ENCODE peak calls at places on chromosomes 2 and 18, in five cellular contexts. L is right atrium auricular region, C is heart right ventricle, R is substantia nigra, B is PC-9. J is an unnamed sample.

GRCh38 chr2:45069711-45070664 is 60.7 kb upstream of the SIX2 start:
- DNase-seq in L (no peak), C (no peak), R (no peak), B (no peak), J (no peak)

GRCh38 chr18:3262234-3263171 is 570 bp downstream of the MYL12B start:
- DNase-seq in L (no peak), C (no peak), R (no peak), B (no peak), J (no peak)

GRCh38 chr2:233012301-233012971 is 620 bp downstream of the NGEF start:
- DNase-seq in L (no peak), C (no peak), R (no peak), B (no peak), J (no peak)

GRCh38 chr2:32851777-32852439 is 94.8 kb upstream of the LTBP1 start:
- DNase-seq in L (no peak), C (no peak), R (no peak), B (no peak), J (no peak)

GRCh38 chr18:9898792-9899549 is 13.2 kb downstream of the TXNDC2 start:
- DNase-seq in L (no peak), C (no peak), R (no peak), B (peak), J (no peak)

GRCh38 chr2:72780483-72780882 is 45.4 kb downstream of the EXOC6B start:
- DNase-seq in L (no peak), C (peak), R (no peak), B (peak), J (no peak)

GRCh38 chr2:197296861-197297260 is 13.7 kb downstream of the ANKRD44 start:
- DNase-seq in L (no peak), C (no peak), R (no peak), B (no peak), J (no peak)

GRCh38 chr2:177753682-177754475 is 318.7 kb downstream of the PDE11A start:
- DNase-seq in L (peak), C (peak), R (peak), B (no peak), J (peak)

GRCh38 chr2:137947032-137947713 is 17.1 kb upstream of the HNMT start:
- DNase-seq in L (no peak), C (no peak), R (no peak), B (no peak), J (no peak)

GRCh38 chr2:64214281-64215115 is 70.3 kb upstream of the PELI1 start:
- DNase-seq in L (no peak), C (peak), R (no peak), B (peak), J (peak)

GRCh38 chr2:197972017-197972416 is 167.6 kb downstream of the PLCL1 start:
- DNase-seq in L (peak), C (peak), R (no peak), B (no peak), J (no peak)

GRCh38 chr2:64876137-64876647 is 113.0 kb upstream of the SLC1A4 start:
- DNase-seq in L (peak), C (peak), R (no peak), B (peak), J (peak)

GRCh38 chr2:209638346-209638745 is 133.3 kb upstream of the UNC80 start:
- DNase-seq in L (no peak), C (no peak), R (no peak), B (peak), J (no peak)

GRCh38 chr2:85078536-85078935 is 54.7 kb upstream of the TCF7L1 start:
- DNase-seq in L (no peak), C (no peak), R (no peak), B (no peak), J (no peak)

GRCh38 chr18:4130734-4131719 is 324.1 kb downstream of the DLGAP1 start:
- DNase-seq in L (no peak), C (no peak), R (no peak), B (no peak), J (no peak)

GRCh38 chr2:10792001-10792400 is 20.6 kb downstream of the PDIA6 start:
- DNase-seq in L (no peak), C (no peak), R (no peak), B (no peak), J (no peak)

GRCh38 chr2:96116879-96117533 is 635 bp upstream of the ADRA2B start:
- DNase-seq in L (no peak), C (peak), R (peak), B (no peak), J (peak)

GRCh38 chr2:40962026-40962425 is 510.1 kb upstream of the SLC8A1 start:
- DNase-seq in L (no peak), C (no peak), R (no peak), B (no peak), J (no peak)

GRCh38 chr2:195608768-195609454 is 48.1 kb upstream of the SLC39A10 start:
- DNase-seq in L (no peak), C (no peak), R (no peak), B (no peak), J (no peak)

GRCh38 chr2:188333751-188334524 is 42.3 kb downstream of the GULP1 start:
- DNase-seq in L (no peak), C (peak), R (no peak), B (no peak), J (peak)

GRCh38 chr18:44937985-44938384 is 257.3 kb downstream of the SETBP1 start:
- DNase-seq in L (no peak), C (no peak), R (no peak), B (no peak), J (no peak)

GRCh38 chr2:58866040-58866439 is 624.9 kb upstream of the FANCL start:
- DNase-seq in L (no peak), C (no peak), R (no peak), B (no peak), J (no peak)

DNA sequence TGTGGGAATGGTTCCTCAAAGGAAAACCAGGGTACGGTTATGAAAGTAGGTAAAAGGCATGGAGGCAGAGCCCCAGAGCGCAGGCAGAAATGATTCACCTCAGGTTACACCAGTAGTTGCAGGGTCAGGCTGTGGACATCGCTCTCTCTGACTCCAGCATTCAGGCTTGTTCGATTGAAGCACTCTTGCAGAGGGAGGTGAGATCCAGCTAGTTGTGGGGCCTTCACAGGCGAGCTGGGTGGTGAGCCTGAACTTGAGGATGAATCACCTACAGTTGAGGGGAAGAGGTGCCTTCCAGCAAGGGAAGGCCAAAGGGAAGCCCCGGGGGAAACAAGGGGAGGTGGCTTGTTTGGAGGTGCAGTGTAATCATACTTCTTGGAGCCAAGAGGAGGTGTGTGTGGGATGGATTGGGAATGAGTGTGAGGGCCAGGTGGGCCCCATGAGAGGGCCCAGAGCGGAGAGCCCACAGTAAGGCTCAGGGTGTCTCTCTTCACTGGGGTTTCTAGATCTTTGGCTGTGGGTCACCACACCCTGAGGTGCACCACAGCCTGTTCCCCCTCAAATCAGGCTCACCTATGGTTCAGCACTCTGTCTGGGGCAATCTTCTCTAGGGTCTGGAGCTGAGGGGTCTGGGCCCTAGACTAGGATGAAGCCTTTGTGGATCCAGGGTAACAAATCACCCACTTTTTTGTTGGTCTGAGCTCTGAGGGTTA is 48.5 kb upstream of the MCFD2 start:
- DNase-seq in L (no peak), C (no peak), R (no peak), B (peak), J (no peak)
- H3K27ac ChIP-seq in L (peak), C (no peak), R (peak), B (peak), J (no peak)

DNA sequence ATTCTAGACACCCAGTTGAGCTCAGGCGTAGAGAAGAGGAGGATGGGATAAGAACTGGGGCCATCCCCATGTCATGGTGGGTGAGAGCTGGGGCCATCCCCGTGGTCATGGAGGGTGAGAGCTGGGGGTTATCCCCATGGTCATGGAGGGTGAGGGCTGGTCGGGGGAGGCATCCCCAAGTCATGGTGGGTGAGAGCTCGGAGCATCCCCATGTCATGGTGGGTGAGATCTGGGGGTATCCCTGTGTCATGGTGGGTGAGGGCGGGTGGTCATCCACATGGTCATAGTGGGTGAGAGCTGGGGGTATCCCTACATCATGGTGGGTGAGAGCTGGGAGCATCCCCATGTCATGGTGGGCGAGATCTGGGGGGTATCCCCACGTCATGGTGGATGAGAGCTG is 52.5 kb downstream of the IL1RL2 start:
- DNase-seq in L (no peak), C (no peak), R (no peak), B (no peak), J (no peak)
- H3K27ac ChIP-seq in L (peak), C (peak), R (no peak), B (no peak), J (no peak)

DNA sequence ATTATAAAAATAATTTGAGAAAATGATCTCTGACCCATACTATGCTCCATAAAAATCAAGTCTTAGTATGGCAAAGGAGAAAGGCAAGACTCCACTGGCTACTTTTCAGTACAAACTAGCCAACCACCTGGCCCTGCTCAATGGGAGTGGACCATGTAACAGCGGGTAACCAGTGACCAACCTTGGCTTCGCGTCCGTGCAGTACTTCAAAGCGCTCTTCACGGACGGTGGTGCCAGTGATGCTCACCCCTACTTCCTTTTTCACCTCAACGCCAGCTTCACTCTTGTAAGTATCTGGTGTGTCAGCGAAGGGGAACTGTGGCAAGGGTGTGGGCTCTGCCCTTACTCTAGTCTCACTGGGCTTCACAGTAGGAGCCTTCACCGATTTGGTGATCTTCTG is 23.3 kb downstream of the TTN start:
- DNase-seq in L (no peak), C (no peak), R (no peak), B (no peak), J (no peak)
- H3K27ac ChIP-seq in L (no peak), C (no peak), R (no peak), B (no peak), J (no peak)

DNA sequence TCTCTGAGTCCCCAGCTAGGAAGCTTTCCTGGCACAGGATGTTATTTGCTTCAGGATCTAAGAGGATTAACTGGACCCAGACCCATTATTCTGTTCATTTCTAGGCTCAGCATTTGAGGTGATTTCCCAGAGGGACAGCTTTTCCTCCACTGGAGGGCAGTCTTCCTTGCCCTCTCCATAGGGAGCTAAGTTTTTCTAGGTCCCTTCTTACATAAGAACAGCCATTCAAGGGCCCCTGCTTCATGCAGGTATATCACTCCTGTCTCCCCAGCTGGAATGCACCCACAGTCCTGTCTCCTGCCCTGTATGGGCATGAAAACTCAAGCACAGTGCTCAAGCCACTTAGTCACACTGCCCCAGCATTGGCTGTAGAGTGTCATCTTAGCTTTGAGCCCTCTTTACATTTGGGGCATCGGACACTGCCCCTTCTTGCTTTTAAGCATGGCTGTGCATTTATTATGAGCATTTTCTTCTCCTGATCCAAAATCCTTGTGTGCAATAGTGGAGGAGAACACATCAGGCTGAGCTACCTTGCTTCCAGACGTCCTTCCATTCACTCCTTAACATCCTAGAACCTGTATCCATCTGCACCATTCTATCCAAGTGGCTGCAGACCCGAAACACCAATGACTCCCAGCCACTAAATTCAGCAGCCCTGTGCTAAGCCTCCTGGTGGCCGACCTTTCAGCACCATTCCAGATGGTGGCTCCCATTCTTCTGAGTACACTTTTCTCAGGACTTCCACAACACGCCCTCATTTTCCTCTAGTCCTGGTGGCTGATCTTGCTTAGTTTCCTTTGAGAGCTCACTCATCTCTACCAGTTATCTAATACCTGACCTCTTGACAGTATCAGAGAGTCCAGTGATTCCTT is 80.0 kb downstream of the COPS8 start:
- DNase-seq in L (no peak), C (no peak), R (no peak), B (no peak), J (no peak)
- H3K27ac ChIP-seq in L (no peak), C (peak), R (no peak), B (no peak), J (no peak)

J was measured in heart left ventricle.